ENCODE peak calls at places on chromosomes 11 and 22, in five cellular contexts. P is cardiac muscle cell, Z is PC-9, R is brain microvascular endothelial cell, U is GM23248. O is an unnamed sample.

GRCh38 chr22:39252461-39253391 is 7.9 kb upstream of the PDGFB start:
- DNase-seq in P (no peak), Z (peak), R (no peak), U (peak), O (no peak)

GRCh38 chr11:73760066-73760679 is 701 bp downstream of the RAB6A start:
- DNase-seq in P (peak), Z (no peak), R (no peak), U (peak), O (peak)

GRCh38 chr11:2178906-2179494 is 7.4 kb upstream of the TH start:
- DNase-seq in P (peak), Z (peak), R (peak), U (peak), O (no peak)

GRCh38 chr11:66333896-66334604 is 2.2 kb downstream of the RIN1 start:
- DNase-seq in P (no peak), Z (no peak), R (no peak), U (no peak), O (peak)

GRCh38 chr11:25981998-25982397 is 349.9 kb upstream of the ANO3 start:
- DNase-seq in P (peak), Z (no peak), R (peak), U (peak), O (no peak)

GRCh38 chr22:24428751-24429410 is 1.5 kb downstream of the ADORA2A start:
- DNase-seq in P (no peak), Z (no peak), R (no peak), U (no peak), O (no peak)

GRCh38 chr11:72585762-72586590 is 88.2 kb downstream of the PDE2A start:
- DNase-seq in P (peak), Z (no peak), R (peak), U (peak), O (peak)

GRCh38 chr11:126061707-126062678 is 673 bp downstream of the CDON start:
- DNase-seq in P (peak), Z (peak), R (no peak), U (peak), O (peak)

GRCh38 chr22:25199726-25200520 is at the start of gene CRYBB3:
- DNase-seq in P (no peak), Z (no peak), R (no peak), U (no peak), O (no peak)

GRCh38 chr11:126992065-126992803 is 8.3 kb downstream of the KIRREL3 start:
- DNase-seq in P (peak), Z (peak), R (peak), U (peak), O (no peak)

GRCh38 chr11:122440783-122441701 is 214.5 kb upstream of the UBASH3B start:
- DNase-seq in P (peak), Z (no peak), R (peak), U (peak), O (peak)

GRCh38 chr11:34601085-34601444 is 19.8 kb upstream of the EHF start:
- DNase-seq in P (peak), Z (no peak), R (no peak), U (no peak), O (no peak)

GRCh38 chr22:28835630-28836189 is 35.3 kb upstream of the XBP1 start:
- DNase-seq in P (no peak), Z (no peak), R (no peak), U (no peak), O (no peak)

GRCh38 chr11:62144641-62145255 is 20.9 kb downstream of the INCENP start:
- DNase-seq in P (no peak), Z (no peak), R (no peak), U (no peak), O (peak)

GRCh38 chr11:7964873-7965272 is 374 bp downstream of the NLRP10 start:
- DNase-seq in P (no peak), Z (no peak), R (no peak), U (peak), O (no peak)

GRCh38 chr11:117226388-117227385 is 5.2 kb downstream of the PCSK7 start:
- DNase-seq in P (peak), Z (peak), R (no peak), U (peak), O (no peak)

GRCh38 chr22:20979243-20979809 is 2.8 kb upstream of the LZTR1 start:
- DNase-seq in P (peak), Z (no peak), R (peak), U (peak), O (no peak)

GRCh38 chr11:131441398-131441797 is 71.0 kb downstream of the NTM start:
- DNase-seq in P (no peak), Z (no peak), R (no peak), U (no peak), O (no peak)

GRCh38 chr11:119782021-119782420 is 53.0 kb upstream of the NECTIN1 start:
- DNase-seq in P (no peak), Z (no peak), R (no peak), U (no peak), O (no peak)

GRCh38 chr11:82899191-82899820 is 924 bp downstream of the PRCP start:
- DNase-seq in P (no peak), Z (peak), R (no peak), U (peak), O (no peak)

GRCh38 chr11:87281496-87281895 is 243.8 kb downstream of the TMEM135 start:
- DNase-seq in P (peak), Z (peak), R (peak), U (peak), O (no peak)

GRCh38 chr11:11968511-11969280 is 39.7 kb downstream of the DKK3 start:
- DNase-seq in P (peak), Z (no peak), R (no peak), U (peak), O (no peak)

GRCh38 chr22:39363751-39364484 is 14.1 kb downstream of the SYNGR1 start:
- DNase-seq in P (peak), Z (no peak), R (no peak), U (peak), O (no peak)

GRCh38 chr11:65036931-65037330 is 4.1 kb upstream of the SAC3D1 start:
- DNase-seq in P (no peak), Z (no peak), R (no peak), U (no peak), O (peak)

GRCh38 chr22:44185237-44186120 is 4.8 kb downstream of the PARVG start:
- DNase-seq in P (no peak), Z (no peak), R (no peak), U (no peak), O (no peak)

GRCh38 chr11:15819679-15820286 is 536.6 kb downstream of the SOX6 start:
- DNase-seq in P (peak), Z (no peak), R (peak), U (peak), O (peak)

GRCh38 chr11:7060828-7061227 is 28.0 kb upstream of the RBMXL2 start:
- DNase-seq in P (peak), Z (peak), R (peak), U (peak), O (no peak)

GRCh38 chr11:101584129-101584515 is 315 bp upstream of the TRPC6 start:
- DNase-seq in P (no peak), Z (no peak), R (no peak), U (no peak), O (no peak)
- H3K4me3 ChIP-seq in P (peak), Z (no peak), R (peak), U (no peak), O (peak)

DNA sequence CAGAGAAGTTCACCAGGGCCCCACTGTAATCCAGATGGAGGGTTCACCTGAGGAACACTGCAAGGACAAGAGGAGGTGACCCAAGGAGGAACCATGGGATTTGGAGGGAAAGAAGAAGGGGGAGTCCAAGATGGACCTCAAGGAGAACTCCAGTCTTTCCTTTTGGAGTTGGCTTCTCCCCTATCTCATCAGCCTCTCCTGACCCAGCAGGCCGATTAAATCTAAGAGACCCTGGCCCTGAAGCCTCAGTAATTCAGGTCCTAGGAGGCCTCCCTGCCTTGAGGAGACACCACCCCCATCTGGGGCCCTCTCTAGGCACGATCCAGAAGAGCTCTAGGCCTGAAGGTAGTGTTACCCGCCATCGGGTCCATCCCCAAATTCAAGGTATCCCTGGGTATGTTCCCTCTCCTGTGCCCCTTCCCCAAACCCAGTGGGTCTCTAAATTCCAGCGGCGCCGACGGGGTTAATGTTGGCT is 15.1 kb upstream of the DGKZ start:
- DNase-seq in P (no peak), Z (no peak), R (no peak), U (no peak), O (no peak)
- H3K4me3 ChIP-seq in P (peak), Z (no peak), R (no peak), U (peak), O (peak)

DNA sequence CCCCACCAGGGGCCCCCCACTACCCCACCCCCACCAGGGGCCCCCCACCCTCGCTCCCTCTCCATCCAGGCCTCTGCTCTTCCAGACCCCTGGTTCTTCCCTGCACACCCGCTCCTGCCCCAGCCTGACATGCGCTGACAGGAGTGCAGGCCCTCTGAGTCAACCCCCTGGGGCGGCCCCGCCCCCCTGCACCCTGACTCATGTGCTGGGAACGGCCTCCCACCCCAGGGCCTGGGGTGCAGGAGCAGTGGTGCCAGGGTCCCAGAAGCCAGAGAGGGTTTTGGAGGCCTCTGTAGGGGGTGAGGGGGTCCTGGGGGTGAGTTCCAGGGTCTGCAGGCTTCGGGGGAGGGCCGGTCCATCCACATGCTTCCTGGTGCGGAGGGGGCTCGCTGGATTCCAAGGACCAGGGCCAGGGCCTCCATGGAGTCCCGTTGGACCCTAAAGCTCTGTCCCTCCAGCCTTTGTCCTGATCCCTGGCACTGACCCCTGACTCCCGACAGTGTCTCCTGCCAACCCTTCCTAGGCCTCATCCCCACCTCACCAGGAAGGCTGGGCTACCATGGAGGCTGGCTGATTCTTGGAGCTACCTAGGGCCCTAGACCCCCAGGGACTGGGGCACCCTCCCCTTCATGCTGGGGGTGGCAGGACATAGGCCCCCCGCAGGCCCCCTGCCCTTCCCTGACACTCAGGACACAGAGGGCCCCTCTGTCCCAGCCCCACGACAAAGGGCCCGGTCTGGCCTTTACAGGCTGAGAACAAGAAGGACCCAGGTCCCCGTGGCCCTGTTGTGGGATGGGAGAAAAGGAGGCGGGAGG is 583 bp upstream of the PKP3 start:
- DNase-seq in P (peak), Z (peak), R (peak), U (peak), O (no peak)
- H3K4me3 ChIP-seq in P (no peak), Z (peak), R (no peak), U (no peak), O (no peak)

GRCh38 chr11:31816467-31817053 is 5.4 kb upstream of the PAX6 start:
- DNase-seq in P (no peak), Z (no peak), R (no peak), U (no peak), O (no peak)

GRCh38 chr11:31815743-31816466 is 4.8 kb upstream of the PAX6 start:
- DNase-seq in P (no peak), Z (no peak), R (no peak), U (peak), O (no peak)

GRCh38 chr11:31817621-31818493 is 6.7 kb upstream of the PAX6 start:
- DNase-seq in P (no peak), Z (no peak), R (no peak), U (no peak), O (no peak)

GRCh38 chr11:31818874-31819331 is 7.8 kb upstream of the PAX6 start:
- DNase-seq in P (no peak), Z (no peak), R (no peak), U (no peak), O (no peak)

GRCh38 chr11:31817054-31817620 is 6.0 kb upstream of the PAX6 start:
- DNase-seq in P (no peak), Z (no peak), R (no peak), U (no peak), O (no peak)
- H3K4me3 ChIP-seq in P (no peak), Z (no peak), R (no peak), U (peak), O (peak)

GRCh38 chr11:96051820-96052219 is 127.9 kb upstream of the MTMR2 start:
- DNase-seq in P (no peak), Z (no peak), R (no peak), U (no peak), O (no peak)
- H3K4me3 ChIP-seq in P (no peak), Z (no peak), R (no peak), U (no peak), O (no peak)

DNA sequence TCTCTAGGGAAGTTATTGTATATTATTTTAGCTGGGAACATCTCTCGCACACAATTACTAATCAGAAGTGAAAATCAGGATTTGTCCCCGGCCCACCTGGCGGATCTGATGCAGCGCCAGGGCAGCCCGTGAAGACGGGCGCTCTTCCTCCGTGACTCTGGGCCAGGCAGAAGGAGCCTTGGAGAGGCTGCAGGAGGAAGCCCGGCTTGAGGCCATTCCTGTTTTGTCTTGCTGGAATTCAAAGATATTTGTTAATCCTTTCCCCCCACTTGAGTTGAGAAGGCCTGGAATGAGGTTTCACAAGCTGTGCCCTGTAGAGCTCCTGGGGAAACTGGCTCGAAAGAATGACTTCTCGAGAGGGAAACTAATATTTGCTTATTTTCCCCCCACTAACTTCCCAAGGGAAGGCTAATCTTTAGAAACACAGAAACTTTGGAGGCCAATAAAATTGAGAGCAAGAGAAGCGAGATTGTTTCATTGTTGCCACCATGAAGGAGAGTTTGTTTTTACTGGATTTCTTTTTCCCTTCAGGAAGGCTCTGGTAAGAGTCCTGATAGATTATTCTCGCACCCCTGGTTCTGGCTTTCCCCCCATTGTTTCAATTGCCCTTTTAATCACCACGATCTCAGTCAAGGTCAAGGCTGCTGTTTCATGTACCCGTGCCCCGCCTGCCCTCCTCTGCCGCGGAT is 92.8 kb upstream of the SEPTIN5 start:
- DNase-seq in P (peak), Z (no peak), R (no peak), U (no peak), O (no peak)
- H3K4me3 ChIP-seq in P (no peak), Z (no peak), R (no peak), U (no peak), O (no peak)

GRCh38 chr22:46674367-46674781 is 54.2 kb downstream of the GRAMD4 start:
- DNase-seq in P (no peak), Z (no peak), R (no peak), U (no peak), O (peak)
- H3K4me3 ChIP-seq in P (no peak), Z (no peak), R (no peak), U (no peak), O (no peak)

GRCh38 chr11:114442559-114442958 is 3.3 kb downstream of the REXO2 start:
- DNase-seq in P (no peak), Z (no peak), R (no peak), U (no peak), O (no peak)
- H3K4me3 ChIP-seq in P (no peak), Z (no peak), R (no peak), U (no peak), O (no peak)

DNA sequence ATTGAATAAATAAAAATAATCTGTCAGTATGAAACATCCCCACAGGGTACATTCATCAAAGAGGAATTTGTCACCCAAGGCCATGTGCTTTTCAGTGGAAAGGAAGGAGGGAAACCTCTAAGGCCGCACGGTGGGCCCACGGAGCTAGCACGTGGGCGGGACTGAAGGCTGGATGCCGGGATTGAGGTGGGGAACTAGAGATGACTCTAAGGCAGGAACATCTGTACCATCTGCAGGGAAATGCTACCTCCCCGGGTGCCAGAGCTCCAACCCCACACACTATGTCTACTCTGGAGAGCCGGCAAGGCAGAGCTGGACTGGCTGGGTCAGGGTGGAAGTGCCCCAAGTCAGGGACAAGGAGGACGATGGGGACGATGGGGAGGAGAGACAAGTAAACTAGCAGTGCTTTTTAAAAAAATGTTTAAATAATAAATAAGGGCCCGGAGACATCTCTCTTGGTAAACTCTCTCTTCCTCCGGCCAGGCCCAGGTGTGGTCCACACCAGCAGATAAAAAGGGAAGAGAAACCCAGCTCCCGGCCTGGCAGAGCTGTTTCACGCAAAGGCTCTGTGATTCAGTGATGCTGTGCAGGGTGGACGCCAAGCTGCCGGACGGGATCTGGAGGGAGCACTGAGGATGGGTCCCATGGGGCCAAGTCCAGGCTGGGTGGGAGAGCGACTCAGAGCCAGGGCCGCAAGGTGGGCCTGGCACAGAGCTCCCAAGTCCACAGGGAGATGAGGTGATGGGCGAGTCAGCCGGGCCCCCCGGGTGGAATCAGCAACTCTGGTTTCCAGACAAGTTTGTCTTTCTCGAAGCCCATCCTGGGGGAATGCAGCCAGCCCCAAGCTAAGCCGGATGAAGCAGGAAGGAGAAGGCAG is 5.8 kb downstream of the LIF start:
- DNase-seq in P (no peak), Z (no peak), R (no peak), U (no peak), O (no peak)
- H3K4me3 ChIP-seq in P (no peak), Z (no peak), R (no peak), U (no peak), O (no peak)